ENCODE peak calls at places on chromosomes 2 and 18, in four cellular contexts. Q, S, N and F are unnamed samples.

GRCh38 chr2:239662413-239663120 is 261.7 kb upstream of the HDAC4 start:
- DNase-seq in Q (no peak), S (no peak), N (no peak), F (no peak)

GRCh38 chr2:194822097-194822496 is 834.9 kb upstream of the SLC39A10 start:
- DNase-seq in S (no peak), Q (no peak), N (no peak), F (no peak)

GRCh38 chr2:25078171-25079049 is 36.5 kb downstream of the EFR3B start:
- DNase-seq in S (peak), N (no peak), Q (no peak), F (peak)

GRCh38 chr2:173664520-173664919 is 300.7 kb downstream of the SP3 start:
- DNase-seq in S (no peak), Q (no peak), N (no peak), F (no peak)

GRCh38 chr2:68757081-68757480 is 22.5 kb downstream of the ARHGAP25 start:
- DNase-seq in S (no peak), Q (no peak), N (no peak), F (no peak)

GRCh38 chr2:37827911-37828411 is 97.1 kb upstream of the RMDN2 start:
- DNase-seq in Q (no peak), S (peak), N (no peak), F (no peak)

GRCh38 chr2:209629622-209630021 is 142.0 kb upstream of the UNC80 start:
- DNase-seq in Q (no peak), N (no peak), S (no peak), F (no peak)

GRCh38 chr2:202690321-202690900 is 55.6 kb downstream of the FAM117B start:
- DNase-seq in Q (no peak), N (no peak), S (no peak), F (no peak)

GRCh38 chr2:238999290-238999741 is 151.4 kb downstream of the TWIST2 start:
- DNase-seq in S (peak), Q (no peak), N (no peak), F (no peak)

GRCh38 chr2:10880586-10881321 is 31.0 kb upstream of the KCNF1 start:
- DNase-seq in Q (no peak), N (no peak), S (no peak), F (no peak)

GRCh38 chr18:57376503-57376902 is 24.1 kb downstream of the ST8SIA3 start:
- DNase-seq in N (no peak), Q (no peak), S (no peak), F (no peak)

GRCh38 chr18:5155907-5156287 is 41.2 kb downstream of the AKAIN1 start:
- DNase-seq in Q (no peak), S (no peak), N (no peak), F (no peak)

GRCh38 chr18:33307520-33307919 is 133.0 kb downstream of the CCDC178 start:
- DNase-seq in S (no peak), N (no peak), Q (no peak), F (no peak)

GRCh38 chr18:40293311-40293710 is 1661.7 kb upstream of the PIK3C3 start:
- DNase-seq in Q (no peak), N (no peak), S (no peak), F (no peak)

GRCh38 chr18:28357785-28358401 is 181.0 kb upstream of the CDH2 start:
- DNase-seq in N (peak), S (peak), Q (no peak), F (peak)

GRCh38 chr2:174337337-174338154 is 2.8 kb downstream of the SP9 start:
- DNase-seq in N (no peak), S (no peak), Q (peak), F (peak)

GRCh38 chr2:10140841-10141610 is 18.5 kb downstream of the RRM2 start:
- DNase-seq in S (no peak), N (no peak), Q (no peak), F (peak)

GRCh38 chr18:55981712-55982475 is 393.9 kb upstream of the TCF4 start:
- DNase-seq in S (no peak), Q (peak), N (no peak), F (no peak)

GRCh38 chr2:98822301-98823164 is 91.6 kb upstream of the MGAT4A start:
- DNase-seq in N (no peak), S (no peak), Q (no peak), F (no peak)

GRCh38 chr2:236744316-236745105 is 174.9 kb downstream of the ACKR3 start:
- DNase-seq in Q (no peak), S (no peak), N (no peak), F (no peak)
- TF ChIP-seq JUN in Q (no peak), S (no peak), N (no peak), F (no peak)

DNA sequence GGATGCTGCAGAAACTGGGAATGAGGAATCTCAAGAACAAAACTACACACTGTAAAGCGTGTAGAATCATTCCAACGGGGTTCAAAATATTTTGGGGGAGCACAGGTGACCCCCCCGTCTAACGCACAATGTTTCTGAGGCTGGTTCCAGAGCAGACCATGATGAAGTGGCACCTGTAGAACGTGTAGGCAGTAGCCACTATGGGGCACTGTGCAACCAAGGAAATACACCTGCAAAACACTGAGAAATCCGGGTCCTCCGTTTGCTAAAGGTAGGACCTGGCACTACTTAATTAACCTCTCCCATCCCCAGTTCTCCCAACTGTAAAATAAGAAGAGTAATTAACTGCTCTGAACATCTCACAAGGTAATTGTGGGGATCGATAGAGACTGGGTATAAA is 22.6 kb downstream of the ST6GAL2 start:
- DNase-seq in N (no peak), S (no peak), Q (no peak), F (no peak)
- TF ChIP-seq MAFK in N (no peak), S (no peak), Q (no peak), F (no peak)

GRCh38 chr2:121664086-121664485 is 14.8 kb upstream of the CLASP1 start:
- DNase-seq in N (no peak), Q (no peak), S (no peak), F (no peak)
- TF ChIP-seq JUN in N (no peak), Q (no peak), S (no peak), F (no peak)

GRCh38 chr2:101962243-101962809 is 29.4 kb upstream of the IL1R2 start:
- DNase-seq in Q (no peak), N (no peak), S (no peak), F (no peak)
- TF ChIP-seq MAFK in Q (no peak), N (no peak), S (no peak), F (no peak)

GRCh38 chr2:110852541-110853263 is 120.3 kb downstream of the ACOXL start:
- DNase-seq in Q (no peak), S (no peak), N (no peak), F (no peak)
- TF ChIP-seq JUN in Q (no peak), S (no peak), N (no peak), F (no peak)

DNA sequence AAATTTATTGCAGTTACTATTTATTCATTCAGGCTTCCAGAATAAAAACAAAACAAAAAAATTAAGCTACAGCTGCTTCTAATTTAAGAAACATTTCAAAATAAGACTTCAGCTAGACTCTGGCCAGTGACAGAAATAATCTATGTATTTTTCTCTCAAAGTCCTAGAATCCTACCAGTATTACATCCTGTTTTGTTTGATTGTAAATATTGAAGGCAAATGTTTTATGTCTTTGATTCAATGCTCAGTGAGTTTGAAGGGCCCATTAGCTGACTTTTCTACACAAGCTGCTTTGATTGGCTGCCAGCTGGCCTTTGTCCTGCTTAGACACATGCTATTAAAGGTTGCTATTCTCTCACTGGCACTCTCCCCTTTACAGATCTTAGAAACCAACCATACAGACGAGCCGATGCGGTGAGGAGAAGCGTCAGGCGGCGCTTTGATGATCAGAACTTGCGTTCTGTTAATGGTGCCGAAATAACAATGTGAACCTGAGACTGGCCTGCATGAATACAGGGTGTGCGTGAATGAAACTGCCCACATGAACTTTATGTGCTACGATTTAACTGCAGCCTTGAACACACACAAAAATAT is 69.7 kb downstream of the PRPF40A start:
- DNase-seq in N (no peak), S (no peak), Q (no peak), F (no peak)
- TF ChIP-seq MAFK in N (no peak), S (no peak), Q (no peak), F (no peak)